ENCODE peak calls at places on chromosomes 12 and 14, in six cellular contexts. U is progenitor cell of endocrine pancreas, J is neural crest cell, P is BJ, V is tibial artery, B is hepatocyte. T is an unnamed sample.

GRCh38 chr12:45051490-45052105 is 699 bp upstream of the DBX2 start:
- DNase-seq in U (no peak), P (no peak), J (no peak), B (no peak), V (no peak), T (no peak)

GRCh38 chr12:111180830-111181726 is 187.8 kb downstream of the PHETA1 start:
- DNase-seq in U (no peak), B (peak; percentile 85), J (no peak), P (no peak), V (peak; percentile 89), T (no peak)

GRCh38 chr14:91249841-91250616 is 5.5 kb upstream of the GPR68 start:
- DNase-seq in V (no peak), U (no peak), B (peak; percentile 36), J (no peak), P (no peak), T (no peak)

GRCh38 chr12:62466018-62466595 is 519 bp upstream of the MON2 start:
- DNase-seq in P (no peak), J (peak; percentile 12), V (peak; percentile 49), B (peak; percentile 37), U (no peak), T (peak; percentile 21)

GRCh38 chr12:113174461-113175384 is 10.6 kb downstream of the DDX54 start:
- DNase-seq in U (peak; percentile 73), V (peak; percentile 71), P (no peak), J (peak; percentile 83), B (peak; percentile 80), T (peak; percentile 78)

GRCh38 chr12:52380271-52380694 is 5.2 kb downstream of the KRT84 start:
- DNase-seq in B (peak; percentile 48), V (no peak), U (no peak), J (peak; percentile 27), P (no peak), T (no peak)

GRCh38 chr14:79011091-79011919 is 841.1 kb downstream of the NRXN3 start:
- DNase-seq in B (peak; percentile 69), U (no peak), P (peak; percentile 25), V (no peak), J (no peak), T (no peak)

GRCh38 chr12:30440826-30441602 is 254.7 kb downstream of the IPO8 start:
- DNase-seq in U (no peak), P (no peak), B (peak; percentile 55), V (no peak), J (peak; percentile 13), T (no peak)

GRCh38 chr12:24948816-24949722 is at the start of gene BCAT1:
- DNase-seq in U (peak; percentile 69), J (peak; percentile 70), V (peak; percentile 74), B (peak; percentile 79), P (no peak), T (peak; percentile 64)

GRCh38 chr12:131035268-131035681 is 81.6 kb downstream of the ADGRD1 start:
- DNase-seq in P (no peak), V (no peak), U (no peak), B (no peak), J (no peak), T (no peak)

GRCh38 chr14:99479160-99479902 is 1.3 kb downstream of the SETD3 start:
- DNase-seq in U (no peak), B (no peak), V (no peak), P (no peak), J (no peak), T (no peak)

GRCh38 chr14:94748667-94749347 is 21.1 kb downstream of the GSC start:
- DNase-seq in J (peak; percentile 22), V (no peak), P (no peak), B (peak; percentile 50), U (no peak), T (no peak)

GRCh38 chr12:82910246-82910893 is 223.7 kb downstream of the TMTC2 start:
- DNase-seq in J (no peak), V (no peak), P (no peak), B (no peak), U (no peak), T (no peak)

GRCh38 chr12:18262514-18262913 is 1.2 kb downstream of the PIK3C2G start:
- DNase-seq in J (no peak), P (no peak), B (no peak), V (no peak), U (no peak), T (no peak)

GRCh38 chr12:124083708-124084107 is 110.7 kb downstream of the ZNF664 start:
- DNase-seq in P (no peak), B (no peak), J (no peak), V (no peak), U (no peak), T (no peak)

GRCh38 chr12:42716521-42716920 is 127.0 kb upstream of the PRICKLE1 start:
- DNase-seq in J (no peak), U (no peak), P (peak; percentile 13), B (no peak), V (peak; percentile 25), T (no peak)

GRCh38 chr12:41277019-41277770 is 89.1 kb downstream of the PDZRN4 start:
- DNase-seq in P (no peak), B (peak; percentile 56), U (no peak), J (peak; percentile 28), V (no peak), T (no peak)

GRCh38 chr12:89497467-89497866 is 27.1 kb downstream of the GALNT4 start:
- DNase-seq in U (no peak), J (no peak), B (no peak), V (no peak), P (no peak), T (no peak)

GRCh38 chr12:107079172-107080011 is 14.0 kb downstream of the CRY1 start:
- DNase-seq in B (peak; percentile 34), U (no peak), V (no peak), P (no peak), J (no peak), T (no peak)
- TF ChIP-seq CTCF in B (peak; percentile 41), U (peak; percentile 46), V (peak; percentile 25), P (peak; percentile 63), J (peak; percentile 55), T (no peak)

GRCh38 chr12:15405601-15406000 is 83.3 kb downstream of the PTPRO start:
- DNase-seq in B (no peak), P (no peak), J (no peak), V (no peak), U (no peak), T (no peak)
- TF ChIP-seq CTCF in B (no peak), P (no peak), J (no peak), V (no peak), U (no peak), T (no peak)

GRCh38 chr12:60257063-60257462 is 661.2 kb downstream of the SLC16A7 start:
- DNase-seq in U (no peak), P (no peak), V (no peak), J (no peak), B (peak; percentile 62), T (no peak)
- TF ChIP-seq CTCF in U (peak; percentile 10), P (peak; percentile 25), V (no peak), J (peak; percentile 24), B (peak; percentile 54), T (no peak)

GRCh38 chr12:58416211-58416610 is 474.8 kb downstream of the ATP23 start:
- DNase-seq in J (no peak), U (no peak), V (no peak), B (peak; percentile 54), P (peak; percentile 75), T (no peak)

GRCh38 chr12:58415716-58416115 is 474.3 kb downstream of the ATP23 start:
- DNase-seq in B (no peak), J (no peak), P (no peak), V (no peak), U (no peak), T (no peak)

GRCh38 chr12:58413794-58414193 is 472.4 kb downstream of the ATP23 start:
- DNase-seq in J (no peak), B (peak; percentile 48), P (no peak), U (no peak), V (no peak), T (no peak)

GRCh38 chr12:58414398-58414871 is 473.1 kb downstream of the ATP23 start:
- DNase-seq in U (no peak), B (peak; percentile 22), V (no peak), J (no peak), P (no peak), T (no peak)

GRCh38 chr12:58412466-58412865 is 471.1 kb downstream of the ATP23 start:
- DNase-seq in U (no peak), B (peak; percentile 30), P (no peak), J (no peak), V (no peak), T (no peak)
- TF ChIP-seq CTCF in U (no peak), B (no peak), P (no peak), J (no peak), V (no peak), T (no peak)

GRCh38 chr12:10165421-10165820 is 6.5 kb downstream of the OLR1 start:
- DNase-seq in P (no peak), B (no peak), V (no peak), U (no peak), J (no peak), T (no peak)
- TF ChIP-seq CTCF in P (no peak), B (no peak), V (no peak), U (no peak), J (no peak), T (no peak)

DNA sequence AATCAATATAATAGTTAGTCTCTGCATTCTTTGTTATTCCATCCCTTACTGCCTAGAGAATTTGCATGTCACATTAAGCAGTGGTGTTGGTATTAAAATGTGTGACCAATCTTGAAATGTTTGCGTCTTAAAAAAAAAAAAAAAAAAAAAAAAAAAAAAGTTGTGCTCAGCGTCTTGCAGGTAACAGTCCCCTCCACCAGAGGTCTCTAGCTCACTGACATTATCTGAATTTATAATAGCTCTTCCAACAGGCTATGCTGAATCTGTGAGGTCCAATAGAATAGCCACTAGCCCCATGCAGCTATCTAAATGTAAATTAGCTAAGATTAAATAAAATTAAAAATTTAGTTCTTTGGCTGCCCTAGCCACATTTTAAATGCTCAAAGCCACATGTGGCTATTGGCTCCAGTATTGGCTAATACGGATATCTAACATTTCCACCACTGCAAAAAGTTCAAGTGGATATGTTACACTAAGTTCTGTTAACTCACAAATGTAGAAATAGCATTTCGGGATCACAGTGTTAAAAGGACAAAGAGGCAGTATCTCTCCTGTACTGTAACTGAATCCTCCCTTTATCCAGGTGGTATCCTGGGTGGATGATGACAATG is 28.7 kb downstream of the NKX2-8 start:
- DNase-seq in J (no peak), U (no peak), V (no peak), P (no peak), B (peak; percentile 72), T (no peak)
- TF ChIP-seq CTCF in J (peak; percentile 81), U (peak; percentile 75), V (peak; percentile 45), P (peak; percentile 79), B (peak; percentile 67), T (no peak)

GRCh38 chr14:70873627-70874026 is 33.6 kb upstream of the PCNX1 start:
- DNase-seq in V (no peak), P (no peak), J (no peak), U (no peak), B (no peak), T (no peak)
- TF ChIP-seq CTCF in V (peak; percentile 20), P (no peak), J (no peak), U (no peak), B (no peak), T (no peak)